ENCODE peak calls at places on chromosomes 12 and 14, in seven cellular contexts. One of them, this sample, is unnamed.

GRCh38 chr12:108778053-108778452 is 46.7 kb upstream of the CORO1C start:
- DNase-seq in cardiac muscle cell: no peak
- DNase-seq in fibroblast of lung: no peak
- DNase-seq in NB4: no peak
- DNase-seq in OCI-LY7: no peak
- DNase-seq in esophagus muscularis mucosa: no peak
- DNase-seq in fibroblast of mammary gland: no peak
- DNase-seq in this sample: no peak

GRCh38 chr12:77392467-77392866 is 327.1 kb upstream of the E2F7 start:
- DNase-seq in fibroblast of lung: no peak
- DNase-seq in fibroblast of mammary gland: no peak
- DNase-seq in NB4: no peak
- DNase-seq in cardiac muscle cell: no peak
- DNase-seq in esophagus muscularis mucosa: no peak
- DNase-seq in OCI-LY7: no peak
- DNase-seq in this sample: no peak

GRCh38 chr12:123471374-123472068 is 13.6 kb downstream of the SNRNP35 start:
- DNase-seq in esophagus muscularis mucosa: no peak
- DNase-seq in NB4: no peak
- DNase-seq in cardiac muscle cell: no peak
- DNase-seq in OCI-LY7: no peak
- DNase-seq in fibroblast of mammary gland: peak
- DNase-seq in fibroblast of lung: peak
- DNase-seq in this sample: no peak

GRCh38 chr12:110270125-110270962 is 10.7 kb upstream of the ATP2A2 start:
- DNase-seq in fibroblast of mammary gland: peak
- DNase-seq in cardiac muscle cell: peak
- DNase-seq in OCI-LY7: no peak
- DNase-seq in esophagus muscularis mucosa: no peak
- DNase-seq in fibroblast of lung: peak
- DNase-seq in NB4: no peak
- DNase-seq in this sample: no peak

GRCh38 chr12:95216704-95217376 is 427 bp downstream of the FGD6 start:
- DNase-seq in esophagus muscularis mucosa: peak
- DNase-seq in cardiac muscle cell: no peak
- DNase-seq in fibroblast of mammary gland: peak
- DNase-seq in OCI-LY7: peak
- DNase-seq in NB4: no peak
- DNase-seq in fibroblast of lung: no peak
- DNase-seq in this sample: peak

GRCh38 chr12:51980051-51980808 is 26.5 kb upstream of the TAMALIN start:
- DNase-seq in esophagus muscularis mucosa: no peak
- DNase-seq in OCI-LY7: peak
- DNase-seq in cardiac muscle cell: peak
- DNase-seq in NB4: peak
- DNase-seq in fibroblast of mammary gland: peak
- DNase-seq in fibroblast of lung: peak
- DNase-seq in this sample: peak

GRCh38 chr12:109044241-109044640 is 8.1 kb upstream of the USP30 start:
- DNase-seq in esophagus muscularis mucosa: peak
- DNase-seq in cardiac muscle cell: no peak
- DNase-seq in OCI-LY7: no peak
- DNase-seq in fibroblast of lung: no peak
- DNase-seq in NB4: no peak
- DNase-seq in fibroblast of mammary gland: no peak
- DNase-seq in this sample: no peak

GRCh38 chr14:76098047-76098446 is 53.7 kb upstream of the GPATCH2L start:
- DNase-seq in esophagus muscularis mucosa: no peak
- DNase-seq in fibroblast of mammary gland: no peak
- DNase-seq in cardiac muscle cell: no peak
- DNase-seq in fibroblast of lung: no peak
- DNase-seq in OCI-LY7: no peak
- DNase-seq in NB4: no peak
- DNase-seq in this sample: no peak

GRCh38 chr14:91396959-91397815 is 20.4 kb downstream of the CCDC88C start:
- DNase-seq in esophagus muscularis mucosa: no peak
- DNase-seq in NB4: peak
- DNase-seq in fibroblast of mammary gland: no peak
- DNase-seq in cardiac muscle cell: no peak
- DNase-seq in fibroblast of lung: no peak
- DNase-seq in OCI-LY7: peak
- DNase-seq in this sample: peak

GRCh38 chr14:88323086-88323519 is at the start of gene KCNK10:
- DNase-seq in cardiac muscle cell: no peak
- DNase-seq in fibroblast of mammary gland: no peak
- DNase-seq in NB4: no peak
- DNase-seq in OCI-LY7: peak
- DNase-seq in fibroblast of lung: peak
- DNase-seq in esophagus muscularis mucosa: no peak
- DNase-seq in this sample: peak

GRCh38 chr12:24407884-24408283 is 458.4 kb upstream of the SOX5 start:
- DNase-seq in NB4: no peak
- DNase-seq in OCI-LY7: no peak
- DNase-seq in cardiac muscle cell: no peak
- DNase-seq in fibroblast of mammary gland: no peak
- DNase-seq in esophagus muscularis mucosa: no peak
- DNase-seq in fibroblast of lung: no peak
- DNase-seq in this sample: no peak

GRCh38 chr14:87993485-87993809 is 465 bp upstream of the GALC start:
- DNase-seq in esophagus muscularis mucosa: no peak
- DNase-seq in fibroblast of lung: no peak
- DNase-seq in NB4: no peak
- DNase-seq in cardiac muscle cell: no peak
- DNase-seq in fibroblast of mammary gland: no peak
- DNase-seq in OCI-LY7: no peak
- DNase-seq in this sample: no peak

GRCh38 chr14:68787235-68787727 is 5.6 kb downstream of the ZFP36L1 start:
- DNase-seq in fibroblast of mammary gland: peak
- DNase-seq in OCI-LY7: no peak
- DNase-seq in NB4: no peak
- DNase-seq in esophagus muscularis mucosa: peak
- DNase-seq in fibroblast of lung: peak
- DNase-seq in cardiac muscle cell: no peak
- DNase-seq in this sample: peak

GRCh38 chr12:3533703-3534386 is 42.8 kb downstream of the PRMT8 start:
- DNase-seq in fibroblast of mammary gland: no peak
- DNase-seq in NB4: no peak
- DNase-seq in fibroblast of lung: no peak
- DNase-seq in esophagus muscularis mucosa: peak
- DNase-seq in cardiac muscle cell: peak
- DNase-seq in OCI-LY7: no peak
- DNase-seq in this sample: no peak

GRCh38 chr12:52826611-52827498 is 7.3 kb downstream of the KRT79 start:
- DNase-seq in OCI-LY7: no peak
- DNase-seq in esophagus muscularis mucosa: no peak
- DNase-seq in fibroblast of lung: peak
- DNase-seq in fibroblast of mammary gland: no peak
- DNase-seq in NB4: no peak
- DNase-seq in cardiac muscle cell: no peak
- DNase-seq in this sample: no peak

GRCh38 chr12:94834036-94834625 is 169.4 kb downstream of the NDUFA12 start:
- DNase-seq in OCI-LY7: no peak
- DNase-seq in fibroblast of lung: no peak
- DNase-seq in fibroblast of mammary gland: no peak
- DNase-seq in esophagus muscularis mucosa: peak
- DNase-seq in NB4: no peak
- DNase-seq in cardiac muscle cell: no peak
- DNase-seq in this sample: no peak

GRCh38 chr14:58693048-58693447 is 55.3 kb downstream of the DACT1 start:
- DNase-seq in OCI-LY7: no peak
- DNase-seq in fibroblast of lung: no peak
- DNase-seq in NB4: no peak
- DNase-seq in esophagus muscularis mucosa: no peak
- DNase-seq in fibroblast of mammary gland: no peak
- DNase-seq in cardiac muscle cell: no peak
- DNase-seq in this sample: no peak

GRCh38 chr14:83594874-83595273 is 1935.1 kb upstream of the FLRT2 start:
- DNase-seq in NB4: no peak
- DNase-seq in esophagus muscularis mucosa: no peak
- DNase-seq in OCI-LY7: no peak
- DNase-seq in cardiac muscle cell: no peak
- DNase-seq in fibroblast of mammary gland: no peak
- DNase-seq in fibroblast of lung: no peak
- DNase-seq in this sample: no peak

GRCh38 chr12:101703487-101703886 is 6.0 kb downstream of the CHPT1 start:
- DNase-seq in fibroblast of lung: no peak
- DNase-seq in fibroblast of mammary gland: no peak
- DNase-seq in NB4: no peak
- DNase-seq in cardiac muscle cell: no peak
- DNase-seq in esophagus muscularis mucosa: no peak
- DNase-seq in OCI-LY7: no peak
- DNase-seq in this sample: no peak

GRCh38 chr14:96245710-96246534 is 10.1 kb upstream of the BDKRB1 start:
- DNase-seq in fibroblast of mammary gland: peak
- DNase-seq in cardiac muscle cell: no peak
- DNase-seq in NB4: no peak
- DNase-seq in OCI-LY7: no peak
- DNase-seq in fibroblast of lung: peak
- DNase-seq in esophagus muscularis mucosa: no peak
- DNase-seq in this sample: no peak

GRCh38 chr14:93994919-93995682 is 2.0 kb upstream of the CCDC197 start:
- DNase-seq in fibroblast of lung: peak
- DNase-seq in esophagus muscularis mucosa: no peak
- DNase-seq in fibroblast of mammary gland: peak
- DNase-seq in OCI-LY7: no peak
- DNase-seq in cardiac muscle cell: peak
- DNase-seq in NB4: no peak
- DNase-seq in this sample: no peak

GRCh38 chr12:58608711-58609110 is 311.6 kb downstream of the LRIG3 start:
- DNase-seq in NB4: no peak
- DNase-seq in esophagus muscularis mucosa: no peak
- DNase-seq in cardiac muscle cell: no peak
- DNase-seq in OCI-LY7: no peak
- DNase-seq in fibroblast of mammary gland: no peak
- DNase-seq in fibroblast of lung: peak
- DNase-seq in this sample: no peak

GRCh38 chr12:14776236-14776959 is 26.9 kb downstream of the WBP11 start:
- DNase-seq in fibroblast of mammary gland: peak
- DNase-seq in cardiac muscle cell: no peak
- DNase-seq in OCI-LY7: peak
- DNase-seq in esophagus muscularis mucosa: no peak
- DNase-seq in fibroblast of lung: no peak
- DNase-seq in NB4: peak
- DNase-seq in this sample: no peak

GRCh38 chr12:95277139-95277538 is 59.5 kb downstream of the VEZT start:
- DNase-seq in fibroblast of mammary gland: peak
- DNase-seq in cardiac muscle cell: no peak
- DNase-seq in NB4: no peak
- DNase-seq in esophagus muscularis mucosa: no peak
- DNase-seq in fibroblast of lung: peak
- DNase-seq in OCI-LY7: no peak
- DNase-seq in this sample: no peak

GRCh38 chr12:8156845-8157244 is at the start of gene ZNF705A:
- DNase-seq in cardiac muscle cell: no peak
- DNase-seq in esophagus muscularis mucosa: no peak
- DNase-seq in OCI-LY7: no peak
- DNase-seq in fibroblast of lung: peak
- DNase-seq in NB4: peak
- DNase-seq in fibroblast of mammary gland: peak
- DNase-seq in this sample: no peak

GRCh38 chr14:75989134-75989533 is 3.6 kb downstream of the IFT43 start:
- DNase-seq in OCI-LY7: no peak
- DNase-seq in cardiac muscle cell: no peak
- DNase-seq in esophagus muscularis mucosa: no peak
- DNase-seq in NB4: no peak
- DNase-seq in fibroblast of lung: peak
- DNase-seq in fibroblast of mammary gland: peak
- DNase-seq in this sample: no peak

GRCh38 chr12:55742719-55743130 is at the start of gene GDF11:
- DNase-seq in OCI-LY7: peak
- DNase-seq in cardiac muscle cell: peak
- DNase-seq in fibroblast of lung: peak
- DNase-seq in esophagus muscularis mucosa: no peak
- DNase-seq in fibroblast of mammary gland: peak
- DNase-seq in NB4: peak
- DNase-seq in this sample: peak
- H3K4me3 ChIP-seq in OCI-LY7: peak
- H3K4me3 ChIP-seq in cardiac muscle cell: peak
- H3K4me3 ChIP-seq in fibroblast of lung: peak
- H3K4me3 ChIP-seq in esophagus muscularis mucosa: peak
- H3K4me3 ChIP-seq in fibroblast of mammary gland: peak
- H3K4me3 ChIP-seq in NB4: peak
- H3K4me3 ChIP-seq in this sample: peak

GRCh38 chr14:100438678-100439592 is 115.8 kb downstream of the SLC25A47 start:
- DNase-seq in NB4: no peak
- DNase-seq in esophagus muscularis mucosa: no peak
- DNase-seq in fibroblast of lung: peak
- DNase-seq in fibroblast of mammary gland: peak
- DNase-seq in OCI-LY7: no peak
- DNase-seq in cardiac muscle cell: no peak
- DNase-seq in this sample: no peak
- TF ChIP-seq CTCF in NB4: no peak
- TF ChIP-seq CTCF in esophagus muscularis mucosa: no peak
- TF ChIP-seq CTCF in fibroblast of lung: no peak
- TF ChIP-seq CTCF in fibroblast of mammary gland: no peak
- TF ChIP-seq CTCF in OCI-LY7: no peak
- TF ChIP-seq CTCF in cardiac muscle cell: no peak
- TF ChIP-seq CTCF in this sample: no peak

GRCh38 chr12:10750385-10750727 is 27.2 kb upstream of the YBX3 start:
- DNase-seq in esophagus muscularis mucosa: no peak
- DNase-seq in NB4: no peak
- DNase-seq in fibroblast of mammary gland: no peak
- DNase-seq in fibroblast of lung: no peak
- DNase-seq in OCI-LY7: no peak
- DNase-seq in cardiac muscle cell: no peak
- DNase-seq in this sample: no peak
- H3K4me3 ChIP-seq in esophagus muscularis mucosa: no peak
- H3K4me3 ChIP-seq in NB4: no peak
- H3K4me3 ChIP-seq in fibroblast of mammary gland: no peak
- H3K4me3 ChIP-seq in fibroblast of lung: no peak
- H3K4me3 ChIP-seq in OCI-LY7: no peak
- H3K4me3 ChIP-seq in cardiac muscle cell: no peak
- H3K4me3 ChIP-seq in this sample: no peak

GRCh38 chr14:79090781-79091180 is 920.6 kb downstream of the NRXN3 start:
- DNase-seq in cardiac muscle cell: no peak
- DNase-seq in NB4: no peak
- DNase-seq in esophagus muscularis mucosa: no peak
- DNase-seq in fibroblast of mammary gland: no peak
- DNase-seq in OCI-LY7: no peak
- DNase-seq in fibroblast of lung: peak
- DNase-seq in this sample: no peak

GRCh38 chr14:79093542-79093941 is 923.4 kb downstream of the NRXN3 start:
- DNase-seq in NB4: no peak
- DNase-seq in fibroblast of mammary gland: no peak
- DNase-seq in OCI-LY7: no peak
- DNase-seq in fibroblast of lung: no peak
- DNase-seq in esophagus muscularis mucosa: no peak
- DNase-seq in cardiac muscle cell: no peak
- DNase-seq in this sample: no peak

DNA sequence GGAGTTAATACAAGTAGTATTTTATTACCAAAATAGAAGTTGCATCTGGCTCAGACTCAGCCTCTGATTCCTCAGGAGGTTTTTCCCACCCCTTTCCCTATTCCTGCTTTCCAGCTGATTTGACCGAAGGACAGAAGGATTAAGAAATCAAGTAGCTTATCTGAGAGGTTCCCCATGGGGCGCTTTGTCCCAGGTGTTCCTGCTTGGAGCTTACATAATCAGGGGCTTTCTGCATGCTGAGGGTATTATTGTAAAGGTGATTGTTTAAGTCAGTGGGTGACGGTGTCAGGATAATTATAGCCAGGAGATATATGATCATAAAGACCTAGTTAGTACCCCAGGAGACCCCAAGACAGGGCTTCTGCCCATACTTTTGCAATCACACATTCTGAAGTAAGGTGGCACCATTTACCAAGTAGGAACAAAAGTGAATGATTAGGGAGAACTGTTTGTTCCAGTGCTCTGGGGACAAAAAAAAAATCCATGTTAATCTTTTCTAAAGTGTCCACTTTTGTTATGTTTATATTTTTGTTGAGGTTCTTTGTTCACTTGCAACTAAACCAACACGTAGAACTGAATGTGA is 921.3 kb downstream of the NRXN3 start:
- DNase-seq in OCI-LY7: no peak
- DNase-seq in fibroblast of mammary gland: no peak
- DNase-seq in cardiac muscle cell: no peak
- DNase-seq in esophagus muscularis mucosa: no peak
- DNase-seq in fibroblast of lung: no peak
- DNase-seq in NB4: no peak
- DNase-seq in this sample: no peak
- TF ChIP-seq CTCF in OCI-LY7: no peak
- TF ChIP-seq CTCF in fibroblast of mammary gland: no peak
- TF ChIP-seq CTCF in cardiac muscle cell: no peak
- TF ChIP-seq CTCF in esophagus muscularis mucosa: peak
- TF ChIP-seq CTCF in fibroblast of lung: no peak
- TF ChIP-seq CTCF in NB4: no peak
- TF ChIP-seq CTCF in this sample: no peak